ENCODE peak calls at places on chromosome 2, in eight cellular contexts. T is PC-9, A is neural progenitor cell, Y is SK-N-SH, Q is trophoblast cell, C is IMR-90, V is Karpas-422, N is fibroblast of lung. S is an unnamed sample.

GRCh38 chr2:71603311-71603794 is 150.0 kb downstream of the DYSF start:
- DNase-seq in T (no peak), A (no peak), Y (no peak), Q (no peak), C (no peak), V (no peak), N (no peak), S (no peak)

GRCh38 chr2:121375621-121376159 is 90.7 kb upstream of the TFCP2L1 start:
- DNase-seq in T (no peak), A (no peak), Y (no peak), Q (no peak), C (peak), V (no peak), N (peak), S (peak)

GRCh38 chr2:105761931-105762515 is 17.3 kb downstream of the NCK2 start:
- DNase-seq in T (no peak), A (peak), Y (peak), Q (no peak), C (peak), V (no peak), N (peak), S (peak)

GRCh38 chr2:172551266-172551665 is 4.6 kb upstream of the PDK1 start:
- DNase-seq in T (no peak), A (peak), Y (no peak), Q (peak), C (peak), V (no peak), N (no peak), S (no peak)

GRCh38 chr2:56191617-56192016 is 7.8 kb downstream of the CCDC85A start:
- DNase-seq in T (no peak), A (peak), Y (no peak), Q (no peak), C (peak), V (peak), N (peak), S (peak)

GRCh38 chr2:38271697-38272096 is 105.4 kb downstream of the ATL2 start:
- DNase-seq in T (no peak), A (no peak), Y (no peak), Q (no peak), C (no peak), V (no peak), N (no peak), S (no peak)

GRCh38 chr2:240810199-240810598 is 9.8 kb downstream of the KIF1A start:
- DNase-seq in T (no peak), A (no peak), Y (no peak), Q (no peak), C (no peak), V (peak), N (no peak), S (no peak)

GRCh38 chr2:174892546-174892945 is 112.6 kb downstream of the CHN1 start:
- DNase-seq in T (no peak), A (no peak), Y (no peak), Q (no peak), C (no peak), V (no peak), N (no peak), S (no peak)

GRCh38 chr2:14016289-14016955 is 616.1 kb upstream of the LRATD1 start:
- DNase-seq in T (no peak), A (no peak), Y (peak), Q (no peak), C (no peak), V (no peak), N (peak), S (no peak)

GRCh38 chr2:39203382-39203781 is 40.4 kb downstream of the CDKL4 start:
- DNase-seq in T (no peak), A (no peak), Y (no peak), Q (no peak), C (no peak), V (peak), N (no peak), S (no peak)

GRCh38 chr2:108492364-108492763 is 41.9 kb upstream of the LIMS1 start:
- DNase-seq in T (no peak), A (no peak), Y (no peak), Q (peak), C (peak), V (no peak), N (peak), S (peak)

GRCh38 chr2:109722026-109722425 is 72.1 kb upstream of the RGPD5 start:
- DNase-seq in T (no peak), A (no peak), Y (no peak), Q (no peak), C (no peak), V (no peak), N (no peak), S (no peak)

GRCh38 chr2:75882530-75882929 is 171.8 kb upstream of the GCFC2 start:
- DNase-seq in T (no peak), A (no peak), Y (no peak), Q (no peak), C (no peak), V (no peak), N (no peak), S (no peak)

GRCh38 chr2:3242747-3243369 is 134.8 kb downstream of the EIPR1 start:
- DNase-seq in T (no peak), A (no peak), Y (no peak), Q (no peak), C (peak), V (no peak), N (no peak), S (no peak)

GRCh38 chr2:151766421-151767153 is 32.3 kb upstream of the NEB start:
- DNase-seq in T (no peak), A (no peak), Y (no peak), Q (no peak), C (peak), V (peak), N (no peak), S (peak)

GRCh38 chr2:214593723-214594122 is 182.9 kb downstream of the VWC2L start:
- DNase-seq in T (peak), A (peak), Y (no peak), Q (peak), C (peak), V (no peak), N (peak), S (peak)

GRCh38 chr2:112799291-112799975 is 15.1 kb upstream of the IL1A start:
- DNase-seq in T (no peak), A (no peak), Y (no peak), Q (no peak), C (peak), V (no peak), N (no peak), S (peak)

GRCh38 chr2:108139521-108139920 is 100.2 kb upstream of the SULT1C3 start:
- DNase-seq in T (no peak), A (peak), Y (no peak), Q (no peak), C (peak), V (peak), N (peak), S (peak)

GRCh38 chr2:391658-392170 is 103.8 kb upstream of the ALKAL2 start:
- DNase-seq in T (no peak), A (no peak), Y (no peak), Q (peak), C (no peak), V (no peak), N (no peak), S (no peak)

GRCh38 chr2:392921-393270 is 105.0 kb upstream of the ALKAL2 start:
- DNase-seq in T (no peak), A (no peak), Y (no peak), Q (peak), C (no peak), V (no peak), N (no peak), S (no peak)

GRCh38 chr2:390959-391358 is 103.1 kb upstream of the ALKAL2 start:
- DNase-seq in T (no peak), A (no peak), Y (no peak), Q (no peak), C (no peak), V (no peak), N (no peak), S (no peak)

GRCh38 chr2:393711-394696 is 106.1 kb upstream of the ALKAL2 start:
- DNase-seq in T (peak), A (no peak), Y (no peak), Q (peak), C (no peak), V (peak), N (peak), S (no peak)

GRCh38 chr2:392181-392920 is 104.5 kb upstream of the ALKAL2 start:
- DNase-seq in T (no peak), A (no peak), Y (no peak), Q (no peak), C (no peak), V (no peak), N (no peak), S (no peak)
- H2AFZ ChIP-seq in T (no peak), A (no peak), Y (no peak), Q (no peak), C (peak), V (no peak), N (no peak), S (no peak)

DNA sequence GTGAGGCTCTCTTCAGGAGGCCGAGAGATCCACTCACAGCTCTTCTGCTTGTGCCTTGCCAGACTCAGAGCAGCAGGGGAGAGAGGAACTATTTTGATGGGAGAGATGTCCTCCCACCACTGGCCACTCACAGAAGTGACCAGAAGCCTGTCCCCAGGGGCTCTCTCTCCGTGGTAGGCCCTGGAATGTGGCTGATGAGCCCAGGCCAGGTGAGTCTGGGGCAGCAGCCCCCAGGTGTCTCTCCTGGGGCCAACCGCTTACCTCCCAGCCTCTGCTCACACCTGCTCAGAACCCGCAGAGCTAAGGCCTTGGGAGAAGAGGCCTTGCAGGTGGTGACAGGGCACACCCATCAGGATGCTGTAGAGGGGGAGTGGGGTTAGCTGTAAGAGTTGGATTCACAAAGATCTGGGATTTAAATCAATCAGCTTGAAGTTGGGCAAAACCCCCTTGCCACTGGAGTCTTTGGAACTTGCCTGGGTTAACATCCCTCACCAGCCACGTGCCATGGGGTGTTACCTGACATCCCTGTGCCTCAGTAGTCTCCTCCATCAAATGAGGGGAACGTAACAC is 29.1 kb upstream of the ASB18 start:
- DNase-seq in T (no peak), A (no peak), Y (no peak), Q (no peak), C (no peak), V (no peak), N (no peak), S (no peak)
- H2AFZ ChIP-seq in T (no peak), A (no peak), Y (no peak), Q (no peak), C (no peak), V (no peak), N (no peak), S (no peak)

DNA sequence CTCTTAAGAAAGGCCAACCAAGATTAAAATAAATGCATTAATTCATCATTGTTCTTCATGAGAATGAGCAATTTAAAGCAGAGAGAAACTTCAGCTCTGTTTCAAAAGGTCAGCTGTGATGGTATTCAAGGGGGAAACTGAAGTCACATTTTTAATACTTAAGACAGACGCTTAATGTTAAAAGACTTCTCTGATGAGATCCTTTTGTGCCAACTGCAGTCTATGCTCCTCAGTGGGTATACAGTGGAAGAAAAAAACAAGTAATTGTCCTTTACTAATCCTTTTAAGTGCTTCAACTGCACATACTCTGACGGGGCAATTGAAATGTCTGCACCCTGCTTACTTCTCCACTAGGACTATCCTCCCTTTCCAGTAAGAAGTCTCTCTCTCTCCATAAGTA is 309.7 kb downstream of the GULP1 start:
- DNase-seq in T (no peak), A (peak), Y (no peak), Q (no peak), C (no peak), V (no peak), N (peak), S (no peak)
- H2AFZ ChIP-seq in T (no peak), A (no peak), Y (no peak), Q (no peak), C (no peak), V (no peak), N (no peak), S (no peak)

GRCh38 chr2:60811491-60812370 is 55.7 kb downstream of the PAPOLG start:
- DNase-seq in T (no peak), A (no peak), Y (no peak), Q (no peak), C (no peak), V (no peak), N (no peak), S (no peak)
- H2AFZ ChIP-seq in T (no peak), A (no peak), Y (no peak), Q (no peak), C (no peak), V (no peak), N (no peak), S (no peak)

GRCh38 chr2:170463206-170463537 is 252.0 kb upstream of the SP5 start:
- DNase-seq in T (no peak), A (no peak), Y (no peak), Q (no peak), C (no peak), V (no peak), N (no peak), S (no peak)

GRCh38 chr2:170464268-170464667 is 250.9 kb upstream of the SP5 start:
- DNase-seq in T (no peak), A (no peak), Y (no peak), Q (no peak), C (no peak), V (no peak), N (no peak), S (no peak)

GRCh38 chr2:170461875-170462274 is 253.3 kb upstream of the SP5 start:
- DNase-seq in T (no peak), A (peak), Y (peak), Q (no peak), C (no peak), V (no peak), N (no peak), S (no peak)

GRCh38 chr2:170465241-170465640 is 249.9 kb upstream of the SP5 start:
- DNase-seq in T (peak), A (no peak), Y (no peak), Q (peak), C (no peak), V (no peak), N (peak), S (peak)

DNA sequence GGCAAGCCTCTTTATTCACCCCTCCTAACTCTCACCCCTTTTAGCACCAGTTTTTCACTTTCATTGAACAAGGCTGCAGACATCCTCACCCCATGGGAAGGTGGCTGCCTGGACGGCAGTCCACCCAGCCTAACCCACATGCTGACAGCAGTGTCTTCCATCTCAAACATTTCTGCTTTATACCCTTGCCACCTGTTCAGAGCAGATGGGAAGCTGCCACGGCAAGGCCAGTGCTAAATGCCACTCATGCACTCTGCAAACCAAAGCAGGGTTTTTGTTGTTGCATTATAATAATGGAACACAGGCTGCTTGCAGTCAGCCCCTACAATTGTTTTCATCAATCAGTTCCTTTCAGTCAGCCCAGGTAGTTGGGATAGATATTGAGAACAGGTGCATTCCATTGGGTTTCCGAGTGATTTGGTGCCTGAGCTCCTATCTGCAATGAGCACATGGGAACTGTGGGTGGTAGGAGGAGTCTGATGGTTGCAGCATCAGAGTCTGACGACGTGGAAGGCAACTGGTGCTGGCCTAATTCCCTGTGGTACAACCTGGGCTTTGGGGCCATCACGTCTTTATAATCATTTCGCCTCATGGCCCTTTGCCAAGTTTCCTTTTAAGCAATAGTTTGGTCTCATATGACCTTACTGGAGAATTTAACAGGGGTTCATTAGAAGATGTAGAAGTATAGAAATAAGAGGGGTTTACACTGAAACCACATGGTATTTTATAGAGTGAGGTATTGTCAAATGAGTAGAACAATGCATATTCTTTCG is 252.5 kb upstream of the SP5 start:
- DNase-seq in T (no peak), A (no peak), Y (no peak), Q (no peak), C (no peak), V (no peak), N (no peak), S (no peak)
- H2AFZ ChIP-seq in T (no peak), A (peak), Y (no peak), Q (no peak), C (no peak), V (peak), N (no peak), S (no peak)

GRCh38 chr2:130336150-130336876 is 6.4 kb upstream of the IMP4 start:
- DNase-seq in T (no peak), A (peak), Y (peak), Q (no peak), C (no peak), V (no peak), N (no peak), S (no peak)

GRCh38 chr2:130338793-130339345 is 3.8 kb upstream of the IMP4 start:
- DNase-seq in T (no peak), A (no peak), Y (no peak), Q (no peak), C (no peak), V (no peak), N (no peak), S (no peak)

GRCh38 chr2:130339885-130340745 is 2.6 kb upstream of the IMP4 start:
- DNase-seq in T (no peak), A (no peak), Y (no peak), Q (no peak), C (no peak), V (no peak), N (no peak), S (no peak)

GRCh38 chr2:130336877-130337734 is 5.6 kb upstream of the IMP4 start:
- DNase-seq in T (peak), A (peak), Y (peak), Q (peak), C (peak), V (peak), N (peak), S (peak)

DNA sequence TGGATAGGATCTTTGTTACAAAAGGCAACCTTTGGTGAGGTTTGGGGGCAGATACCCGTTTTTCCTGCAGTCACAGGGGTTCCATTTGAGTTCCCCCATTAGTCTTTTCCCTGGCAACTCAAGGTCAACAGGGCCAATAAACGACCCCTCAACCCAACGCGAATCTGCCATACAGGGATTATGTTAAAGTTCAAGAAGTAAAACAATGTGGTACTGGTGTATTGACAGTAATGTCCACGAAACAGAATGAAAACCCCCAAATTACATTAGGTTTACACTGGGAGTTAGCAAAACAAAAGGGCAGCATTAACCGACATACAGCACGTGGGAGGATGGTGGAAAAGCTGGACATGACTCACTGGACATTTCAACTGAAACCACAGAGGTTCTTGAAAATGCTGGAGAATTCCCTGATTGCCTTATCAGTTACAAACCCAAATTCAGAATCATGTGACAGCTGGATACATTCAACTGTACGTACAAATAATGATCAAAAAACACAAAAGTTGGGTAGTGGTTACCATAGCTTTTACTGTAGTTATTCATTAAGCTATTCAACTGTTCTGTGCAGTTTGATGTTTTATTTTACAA is 4.9 kb upstream of the IMP4 start:
- DNase-seq in T (no peak), A (no peak), Y (no peak), Q (no peak), C (peak), V (no peak), N (peak), S (peak)
- H2AFZ ChIP-seq in T (peak), A (no peak), Y (peak), Q (peak), C (peak), V (no peak), N (no peak), S (no peak)

GRCh38 chr2:41907716-41908328 is 140.0 kb upstream of the PKDCC start:
- DNase-seq in T (peak), A (no peak), Y (no peak), Q (no peak), C (peak), V (no peak), N (peak), S (peak)

GRCh38 chr2:41905597-41906324 is 142.1 kb upstream of the PKDCC start:
- DNase-seq in T (no peak), A (no peak), Y (no peak), Q (no peak), C (no peak), V (no peak), N (no peak), S (no peak)

GRCh38 chr2:41906325-41906700 is 141.5 kb upstream of the PKDCC start:
- DNase-seq in T (no peak), A (peak), Y (no peak), Q (no peak), C (peak), V (no peak), N (no peak), S (peak)

GRCh38 chr2:41908349-41908748 is 139.5 kb upstream of the PKDCC start:
- DNase-seq in T (no peak), A (no peak), Y (no peak), Q (no peak), C (no peak), V (no peak), N (no peak), S (no peak)

GRCh38 chr2:41907141-41907540 is 140.7 kb upstream of the PKDCC start:
- DNase-seq in T (no peak), A (no peak), Y (no peak), Q (no peak), C (no peak), V (no peak), N (no peak), S (no peak)
- H2AFZ ChIP-seq in T (no peak), A (no peak), Y (no peak), Q (no peak), C (peak), V (no peak), N (no peak), S (no peak)

S was measured in mesenchymal stem cell.